ENCODE peak calls at places on chromosomes 5 and 9, in seven cellular contexts. Y is CD4-positive, CD25-positive, alpha-beta regulatory T cell; V is AG09319; W is stimulated activated CD4-positive, alpha-beta T cell treated with anti-CD3 and anti-CD28 coated beads, Interleukin-12 subunit alpha, Interleukin-12 subunit beta, amount 100 ng/mL, for 4 hours; X is neural progenitor cell; L is activated T-cell treated with anti-CD3 and anti-CD28 coated beads, Interleukin-2, amount 50 U/mL, for 72 hours; K is CD8-positive, alpha-beta T cell. H is an unnamed sample.

GRCh38 chr5:143896471-143896870 is 84.5 kb downstream of the HMHB1 start:
- DNase-seq in Y (no peak), V (no peak), W (no peak), X (no peak), L (no peak), K (no peak), H (no peak)

GRCh38 chr5:109905906-109906305 is 216.2 kb downstream of the MAN2A1 start:
- DNase-seq in Y (no peak), V (no peak), W (no peak), X (peak), L (no peak), K (no peak), H (no peak)

GRCh38 chr5:107257885-107258520 is 412.7 kb downstream of the EFNA5 start:
- DNase-seq in Y (no peak), V (no peak), W (no peak), X (no peak), L (peak), K (no peak), H (no peak)

GRCh38 chr5:95114902-95115301 is 170.0 kb downstream of the MCTP1 start:
- DNase-seq in Y (no peak), V (no peak), W (no peak), X (no peak), L (no peak), K (no peak), H (no peak)

GRCh38 chr5:56313596-56313995 is 80.5 kb upstream of the ANKRD55 start:
- DNase-seq in Y (no peak), V (no peak), W (no peak), X (no peak), L (no peak), K (no peak), H (no peak)

GRCh38 chr9:124802426-124802825 is 25.5 kb downstream of the OLFML2A start:
- DNase-seq in Y (no peak), V (no peak), W (no peak), X (no peak), L (no peak), K (no peak), H (no peak)

GRCh38 chr5:96692436-96692835 is 30.3 kb downstream of the CAST start:
- DNase-seq in Y (no peak), V (no peak), W (no peak), X (no peak), L (no peak), K (no peak), H (no peak)

GRCh38 chr9:86424246-86424891 is 70.2 kb upstream of the TUT7 start:
- DNase-seq in Y (no peak), V (no peak), W (no peak), X (no peak), L (no peak), K (no peak), H (no peak)

GRCh38 chr5:5304361-5305035 is 118.0 kb upstream of the ICE1 start:
- DNase-seq in Y (peak), V (no peak), W (no peak), X (peak), L (no peak), K (no peak), H (no peak)

H was measured in activated CD4-positive, alpha-beta T cell treated with anti-CD3 and anti-CD28 coated beads for 4 hours.